ENCODE peak calls at places on chromosomes 3 and 15, in five cellular contexts. One of them, this sample, is unnamed.

GRCh38 chr3:188358787-188359493 is 205.0 kb downstream of the LPP start:
- ATAC-seq in mucosa of descending colon: peak; percentile 62
- ATAC-seq in psoas muscle: no peak
- ATAC-seq in activated naive CD8-positive, alpha-beta T cell treated with anti-CD3 and anti-CD28 coated beads, Interleukin-2, amount 10 ng/mL, durations not matched to agents 7 days and 5 days: peak; percentile 90
- ATAC-seq in left lung: peak; percentile 64
- ATAC-seq in this sample: no peak

GRCh38 chr3:51295625-51296024 is 89.5 kb upstream of the MANF start:
- ATAC-seq in mucosa of descending colon: no peak
- ATAC-seq in left lung: no peak
- ATAC-seq in psoas muscle: no peak
- ATAC-seq in activated naive CD8-positive, alpha-beta T cell treated with anti-CD3 and anti-CD28 coated beads, Interleukin-2, amount 10 ng/mL, durations not matched to agents 7 days and 5 days: no peak
- ATAC-seq in this sample: no peak

GRCh38 chr3:125132815-125133214 is 77.0 kb upstream of the HEG1 start:
- ATAC-seq in mucosa of descending colon: no peak
- ATAC-seq in psoas muscle: no peak
- ATAC-seq in left lung: no peak
- ATAC-seq in activated naive CD8-positive, alpha-beta T cell treated with anti-CD3 and anti-CD28 coated beads, Interleukin-2, amount 10 ng/mL, durations not matched to agents 7 days and 5 days: peak; percentile 34
- ATAC-seq in this sample: no peak

GRCh38 chr3:196159952-196160804 is 51.0 kb downstream of the ZDHHC19 start:
- ATAC-seq in mucosa of descending colon: peak; percentile 92
- ATAC-seq in psoas muscle: no peak
- ATAC-seq in activated naive CD8-positive, alpha-beta T cell treated with anti-CD3 and anti-CD28 coated beads, Interleukin-2, amount 10 ng/mL, durations not matched to agents 7 days and 5 days: peak; percentile 94
- ATAC-seq in left lung: peak; percentile 91
- ATAC-seq in this sample: peak; percentile 70

GRCh38 chr3:30680789-30681188 is 74.4 kb downstream of the TGFBR2 start:
- ATAC-seq in activated naive CD8-positive, alpha-beta T cell treated with anti-CD3 and anti-CD28 coated beads, Interleukin-2, amount 10 ng/mL, durations not matched to agents 7 days and 5 days: peak; percentile 34
- ATAC-seq in psoas muscle: no peak
- ATAC-seq in left lung: no peak
- ATAC-seq in mucosa of descending colon: no peak
- ATAC-seq in this sample: no peak

GRCh38 chr3:45746182-45746973 is 50.0 kb downstream of the SLC6A20 start:
- ATAC-seq in psoas muscle: no peak
- ATAC-seq in activated naive CD8-positive, alpha-beta T cell treated with anti-CD3 and anti-CD28 coated beads, Interleukin-2, amount 10 ng/mL, durations not matched to agents 7 days and 5 days: peak; percentile 48
- ATAC-seq in mucosa of descending colon: no peak
- ATAC-seq in left lung: peak; percentile 31
- ATAC-seq in this sample: peak; percentile 42

GRCh38 chr3:121855555-121855954 is 20.5 kb downstream of the EAF2 start:
- ATAC-seq in mucosa of descending colon: no peak
- ATAC-seq in left lung: peak; percentile 61
- ATAC-seq in psoas muscle: no peak
- ATAC-seq in activated naive CD8-positive, alpha-beta T cell treated with anti-CD3 and anti-CD28 coated beads, Interleukin-2, amount 10 ng/mL, durations not matched to agents 7 days and 5 days: no peak
- ATAC-seq in this sample: peak; percentile 48

GRCh38 chr3:128488636-128488994 is 4.4 kb downstream of the GATA2 start:
- ATAC-seq in mucosa of descending colon: no peak
- ATAC-seq in left lung: peak; percentile 2
- ATAC-seq in psoas muscle: no peak
- ATAC-seq in activated naive CD8-positive, alpha-beta T cell treated with anti-CD3 and anti-CD28 coated beads, Interleukin-2, amount 10 ng/mL, durations not matched to agents 7 days and 5 days: no peak
- ATAC-seq in this sample: peak; percentile 7

GRCh38 chr3:59946401-59946800 is 896.6 kb upstream of the CFAP20DC start:
- ATAC-seq in mucosa of descending colon: no peak
- ATAC-seq in psoas muscle: no peak
- ATAC-seq in left lung: no peak
- ATAC-seq in activated naive CD8-positive, alpha-beta T cell treated with anti-CD3 and anti-CD28 coated beads, Interleukin-2, amount 10 ng/mL, durations not matched to agents 7 days and 5 days: no peak
- ATAC-seq in this sample: no peak

GRCh38 chr3:57298041-57298440 is 5.6 kb upstream of the ASB14 start:
- ATAC-seq in psoas muscle: peak; percentile 86
- ATAC-seq in activated naive CD8-positive, alpha-beta T cell treated with anti-CD3 and anti-CD28 coated beads, Interleukin-2, amount 10 ng/mL, durations not matched to agents 7 days and 5 days: no peak
- ATAC-seq in mucosa of descending colon: peak; percentile 69
- ATAC-seq in left lung: peak; percentile 68
- ATAC-seq in this sample: peak; percentile 94

GRCh38 chr3:10495003-10495402 is 10.4 kb downstream of the ATP2B2 start:
- ATAC-seq in left lung: peak; percentile 76
- ATAC-seq in psoas muscle: peak; percentile 89
- ATAC-seq in activated naive CD8-positive, alpha-beta T cell treated with anti-CD3 and anti-CD28 coated beads, Interleukin-2, amount 10 ng/mL, durations not matched to agents 7 days and 5 days: no peak
- ATAC-seq in mucosa of descending colon: peak; percentile 51
- ATAC-seq in this sample: peak; percentile 47

GRCh38 chr3:102223139-102223538 is 211.7 kb upstream of the ZPLD1 start:
- ATAC-seq in left lung: no peak
- ATAC-seq in psoas muscle: no peak
- ATAC-seq in mucosa of descending colon: peak; percentile 36
- ATAC-seq in activated naive CD8-positive, alpha-beta T cell treated with anti-CD3 and anti-CD28 coated beads, Interleukin-2, amount 10 ng/mL, durations not matched to agents 7 days and 5 days: peak; percentile 70
- ATAC-seq in this sample: no peak

GRCh38 chr3:50658831-50659230 is 15.9 kb upstream of the DOCK3 start:
- ATAC-seq in mucosa of descending colon: no peak
- ATAC-seq in left lung: no peak
- ATAC-seq in psoas muscle: no peak
- ATAC-seq in activated naive CD8-positive, alpha-beta T cell treated with anti-CD3 and anti-CD28 coated beads, Interleukin-2, amount 10 ng/mL, durations not matched to agents 7 days and 5 days: no peak
- ATAC-seq in this sample: no peak

GRCh38 chr15:69224383-69224782 is 63.9 kb downstream of the GLCE start:
- ATAC-seq in left lung: peak; percentile 34
- ATAC-seq in activated naive CD8-positive, alpha-beta T cell treated with anti-CD3 and anti-CD28 coated beads, Interleukin-2, amount 10 ng/mL, durations not matched to agents 7 days and 5 days: no peak
- ATAC-seq in psoas muscle: no peak
- ATAC-seq in mucosa of descending colon: peak; percentile 97
- ATAC-seq in this sample: peak; percentile 51

GRCh38 chr3:32307591-32307990 is 69.1 kb downstream of the CMTM8 start:
- ATAC-seq in mucosa of descending colon: no peak
- ATAC-seq in activated naive CD8-positive, alpha-beta T cell treated with anti-CD3 and anti-CD28 coated beads, Interleukin-2, amount 10 ng/mL, durations not matched to agents 7 days and 5 days: no peak
- ATAC-seq in psoas muscle: no peak
- ATAC-seq in left lung: peak; percentile 13
- ATAC-seq in this sample: no peak

This sample was measured in esophagus mucosa.